ENCODE peak calls at places on chromosomes 5 and 9, in seven cellular contexts. H, A, J, T, O, D and C are unnamed samples. For H3K4me1, the result is how much of the 10 kb centered on the place peaks cover.

GRCh38 chr5:113489299-113489698 is 1.0 kb upstream of the MCC start:
- DNase-seq in D (no peak), O (no peak), J (peak), H (no peak), A (peak), T (peak), C (peak)

GRCh38 chr5:38768411-38769211 is 77.2 kb upstream of the OSMR start:
- DNase-seq in H (no peak), T (no peak), O (no peak), D (no peak), J (no peak), A (no peak), C (no peak)

GRCh38 chr9:108053555-108054061 is 564.0 kb upstream of the KLF4 start:
- DNase-seq in A (no peak), O (peak), H (peak), J (peak), T (peak), D (peak), C (peak)

GRCh38 chr5:64827703-64828102 is 59.0 kb downstream of the CWC27 start:
- DNase-seq in D (no peak), O (no peak), T (no peak), H (no peak), A (no peak), J (no peak), C (no peak)

GRCh38 chr5:135238622-135239460 is 160.2 kb downstream of the MACROH2A1 start:
- DNase-seq in J (no peak), O (peak), H (no peak), D (no peak), T (no peak), A (no peak), C (no peak)

GRCh38 chr9:70324963-70325362 is 66.2 kb downstream of the SMC5 start:
- DNase-seq in D (no peak), A (no peak), H (no peak), T (no peak), O (no peak), J (no peak), C (no peak)

GRCh38 chr5:14724633-14725032 is 60.1 kb downstream of the OTULIN start:
- DNase-seq in J (peak), T (no peak), A (no peak), H (no peak), D (no peak), O (no peak), C (no peak)

GRCh38 chr5:32601623-32602295 is 16.4 kb downstream of the SUB1 start:
- DNase-seq in D (no peak), H (no peak), A (no peak), O (no peak), T (no peak), J (no peak), C (no peak)

GRCh38 chr9:76374702-76375543 is 19.3 kb downstream of the RFK start:
- DNase-seq in H (peak), J (peak), T (peak), O (peak), A (no peak), D (peak), C (peak)
- H3K4me1 ChIP-seq in H (under half), J (under half), T (under half), O (under half), A (under half), D (under half), C (under half)

DNA sequence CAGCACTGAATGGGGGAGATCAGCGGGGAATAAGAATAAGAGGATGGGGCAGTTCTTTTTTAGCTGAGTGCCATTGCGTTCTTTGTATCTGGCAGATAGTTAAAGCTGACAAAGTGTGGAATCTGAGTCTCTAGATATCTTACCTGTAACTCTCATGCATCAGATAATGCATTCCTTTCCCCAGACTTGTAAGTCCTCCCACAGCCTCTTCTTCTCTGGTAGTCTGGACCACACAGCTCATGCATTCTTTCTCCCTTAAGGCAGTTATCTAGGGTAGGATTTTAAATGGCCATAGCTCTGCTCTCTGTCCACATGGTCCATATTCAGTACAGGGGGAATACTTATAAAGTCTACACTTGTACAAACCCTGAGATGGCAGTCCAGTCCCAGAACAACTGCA is 54.0 kb upstream of the FGF10 start:
- DNase-seq in A (no peak), H (no peak), J (no peak), T (no peak), O (no peak), D (no peak), C (no peak)
- H3K4me3 ChIP-seq in A (no peak), H (no peak), J (no peak), T (no peak), O (no peak), D (no peak), C (no peak)

GRCh38 chr5:180523629-180524466 is 29.7 kb downstream of the CNOT6 start:
- DNase-seq in A (no peak), O (no peak), D (no peak), J (no peak), H (no peak), T (no peak), C (no peak)
- H3K27ac ChIP-seq in A (no peak), O (no peak), D (no peak), J (no peak), H (no peak), T (no peak), C (no peak)

DNA sequence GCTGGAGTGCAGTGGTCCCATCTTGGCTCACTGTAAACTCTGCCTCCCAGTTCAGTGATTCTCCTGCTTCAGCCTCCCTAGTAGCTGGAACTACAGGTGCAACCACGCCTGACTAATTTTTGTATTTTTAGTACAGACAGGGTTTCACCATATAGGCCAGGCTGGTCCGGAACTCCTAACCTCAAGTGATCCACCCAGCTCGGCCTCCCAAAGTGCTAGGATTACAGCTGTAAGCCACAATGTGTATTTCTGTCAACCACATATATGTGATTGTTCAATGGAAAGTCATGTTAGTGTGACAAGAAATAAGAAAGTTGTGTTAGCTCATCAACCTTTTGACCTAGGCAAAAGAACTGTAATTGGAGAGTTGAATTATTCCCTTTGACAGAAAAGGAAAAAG is 677.1 kb upstream of the CHD1 start:
- DNase-seq in T (no peak), H (no peak), O (no peak), D (no peak), A (no peak), J (no peak), C (no peak)
- H3K4me1 ChIP-seq in T (under half), H (under half), O (under half), D (under half), A (under half), J (under half), C (under half)

GRCh38 chr9:106862115-106862945 is 636 bp upstream of the ZNF462 start:
- DNase-seq in J (peak), O (peak), H (peak), D (peak), A (no peak), T (peak), C (peak)

GRCh38 chr9:106860731-106861584 is 2.0 kb upstream of the ZNF462 start:
- DNase-seq in H (peak), O (peak), J (no peak), D (peak), A (no peak), T (peak), C (peak)

GRCh38 chr9:106864533-106865143 is 1.7 kb downstream of the ZNF462 start:
- DNase-seq in A (no peak), H (no peak), J (no peak), D (no peak), O (peak), T (peak), C (peak)

GRCh38 chr9:106861585-106862114 is 1.3 kb upstream of the ZNF462 start:
- DNase-seq in J (no peak), O (no peak), T (no peak), D (no peak), A (no peak), H (no peak), C (no peak)

DNA sequence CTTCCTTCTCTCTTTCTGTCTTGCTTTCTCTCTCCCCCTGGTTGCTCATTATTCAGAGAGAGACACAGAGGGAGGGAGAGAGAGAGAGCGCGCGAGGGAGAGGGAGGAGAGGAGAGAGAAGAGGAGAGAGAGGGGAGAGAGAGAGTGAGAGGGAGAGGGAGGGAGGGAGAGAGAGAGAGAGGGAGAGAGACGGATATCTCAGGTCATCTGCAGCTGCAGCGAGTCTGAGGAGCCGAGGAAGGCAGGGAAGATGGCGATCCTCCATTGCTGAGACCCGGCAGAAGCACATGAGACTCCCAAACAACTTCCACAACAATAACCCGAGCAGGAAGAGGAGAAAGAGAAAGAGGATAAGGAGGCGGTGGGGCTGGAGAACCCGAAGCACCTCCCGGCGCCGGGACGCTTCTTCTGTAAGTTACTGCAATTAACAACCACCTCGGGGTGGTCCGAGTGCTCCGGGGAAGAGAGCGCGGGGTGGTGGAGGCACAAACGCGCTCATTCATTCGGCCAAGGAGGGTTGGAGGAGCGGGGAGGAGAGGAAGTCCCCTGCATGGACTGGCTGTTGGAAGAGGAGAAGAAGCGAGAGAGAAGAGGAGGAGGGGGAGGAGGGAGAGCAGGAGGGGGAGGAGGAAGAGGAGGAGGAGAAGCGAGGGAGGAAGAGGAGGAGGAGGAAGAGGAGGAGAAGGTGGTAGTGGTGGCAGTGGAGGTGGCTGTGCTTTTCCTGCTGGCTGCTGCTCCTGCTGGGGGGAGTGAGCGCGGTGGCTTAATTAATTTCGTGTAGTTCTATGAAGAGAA is at the start of gene ZNF462:
- DNase-seq in A (no peak), O (peak), T (peak), H (peak), J (no peak), D (peak), C (peak)
- H3K4me3 ChIP-seq in A (peak), O (peak), T (peak), H (peak), J (peak), D (peak), C (peak)